ENCODE peak calls at places on chromosomes 6 and 20, in ten cellular contexts. L is lower lobe of right lung; D is right lobe of liver; T is A673; Z is tibial artery; Y is psoas muscle; A is OCI-LY7; R is CD8-positive, alpha-beta memory T cell; U is heart right ventricle; J is uterus. F is an unnamed sample.

GRCh38 chr20:2805682-2806350 is 5.4 kb upstream of the CPXM1 start:
- DNase-seq in Z (no peak), D (no peak), J (no peak), R (no peak), Y (no peak), T (no peak), U (no peak), A (no peak), L (no peak), F (no peak)

GRCh38 chr20:47568837-47569410 is 67.2 kb downstream of the NCOA3 start:
- DNase-seq in T (no peak), U (no peak), J (no peak), A (no peak), R (no peak), Z (no peak), D (no peak), Y (no peak), L (no peak), F (no peak)

GRCh38 chr6:133895573-133896343 is 6.8 kb downstream of the TCF21 start:
- DNase-seq in A (no peak), U (peak; percentile 43), J (no peak), Z (peak; percentile 69), R (no peak), L (no peak), D (no peak), Y (peak; percentile 40), T (no peak), F (no peak)

GRCh38 chr6:166520905-166521834 is 65.3 kb downstream of the RAMACL start:
- DNase-seq in R (no peak), Y (no peak), A (no peak), J (no peak), U (no peak), T (no peak), D (no peak), Z (no peak), L (no peak), F (no peak)

GRCh38 chr6:53035549-53036213 is 29.5 kb upstream of the FBXO9 start:
- DNase-seq in Y (no peak), T (no peak), L (no peak), J (no peak), R (no peak), Z (no peak), D (no peak), A (no peak), U (no peak), F (no peak)

GRCh38 chr6:143362192-143362558 is 88.3 kb downstream of the ADAT2 start:
- DNase-seq in A (no peak), L (no peak), T (no peak), D (no peak), J (no peak), Z (no peak), R (no peak), U (no peak), Y (no peak), F (no peak)

GRCh38 chr6:127496471-127496870 is 22.7 kb downstream of the MTCL3 start:
- DNase-seq in L (no peak), T (no peak), Y (no peak), Z (no peak), U (no peak), R (no peak), A (no peak), J (no peak), D (no peak), F (no peak)

GRCh38 chr6:53913286-53913685 is 118.5 kb downstream of the LRRC1 start:
- DNase-seq in D (no peak), U (no peak), Z (no peak), J (no peak), Y (no peak), A (no peak), R (no peak), L (no peak), T (no peak), F (no peak)

GRCh38 chr6:33746651-33747100 is at the start of gene IP6K3:
- DNase-seq in Z (no peak), D (peak; percentile 70), L (no peak), J (peak; percentile 37), A (no peak), Y (peak; percentile 85), U (peak; percentile 72), R (no peak), T (no peak), F (no peak)

DNA sequence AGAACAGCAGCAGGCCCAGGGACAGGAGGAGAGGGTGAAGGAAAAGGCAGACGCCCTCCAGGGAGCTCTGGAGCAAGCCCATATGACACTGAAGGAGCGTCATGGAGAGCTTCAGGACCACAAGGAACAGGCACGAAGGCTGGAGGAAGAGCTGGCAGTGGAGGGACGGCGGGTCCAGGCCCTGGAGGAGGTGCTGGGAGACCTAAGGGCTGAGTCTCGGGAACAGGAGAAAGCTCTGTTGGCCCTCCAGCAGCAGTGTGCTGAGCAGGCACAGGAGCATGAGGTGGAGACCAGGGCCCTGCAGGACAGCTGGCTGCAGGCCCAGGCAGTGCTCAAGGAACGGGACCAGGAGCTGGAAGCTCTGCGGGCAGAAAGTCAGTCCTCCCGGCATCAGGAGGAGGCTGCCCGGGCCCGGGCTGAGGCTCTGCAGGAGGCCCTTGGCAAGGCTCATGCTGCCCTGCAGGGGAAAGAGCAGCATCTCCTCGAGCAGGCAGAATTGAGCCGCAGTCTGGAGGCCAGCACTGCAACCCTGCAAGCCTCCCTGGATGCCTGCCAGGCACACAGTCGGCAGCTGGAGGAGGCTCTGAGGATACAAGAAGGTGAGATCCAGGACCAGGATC is 25.5 kb downstream of the C20orf173 start:
- DNase-seq in J (no peak), R (no peak), Y (peak; percentile 26), A (no peak), L (no peak), T (peak; percentile 14), U (no peak), D (no peak), Z (no peak), F (no peak)
- H3K36me3 ChIP-seq in J (no peaks in the 10 kb centered on the region), R (peaks cover 74% of the 10 kb centered on the region), Y (peaks cover 3% of the 10 kb centered on the region), A (peaks cover 92% of the 10 kb centered on the region), L (peaks cover 96% of the 10 kb centered on the region), T (peaks cover 50% of the 10 kb centered on the region), U (peaks cover 50% of the 10 kb centered on the region), D (peaks cover 39% of the 10 kb centered on the region), Z (peaks cover 41% of the 10 kb centered on the region), F (peaks cover 94% of the 10 kb centered on the region)

DNA sequence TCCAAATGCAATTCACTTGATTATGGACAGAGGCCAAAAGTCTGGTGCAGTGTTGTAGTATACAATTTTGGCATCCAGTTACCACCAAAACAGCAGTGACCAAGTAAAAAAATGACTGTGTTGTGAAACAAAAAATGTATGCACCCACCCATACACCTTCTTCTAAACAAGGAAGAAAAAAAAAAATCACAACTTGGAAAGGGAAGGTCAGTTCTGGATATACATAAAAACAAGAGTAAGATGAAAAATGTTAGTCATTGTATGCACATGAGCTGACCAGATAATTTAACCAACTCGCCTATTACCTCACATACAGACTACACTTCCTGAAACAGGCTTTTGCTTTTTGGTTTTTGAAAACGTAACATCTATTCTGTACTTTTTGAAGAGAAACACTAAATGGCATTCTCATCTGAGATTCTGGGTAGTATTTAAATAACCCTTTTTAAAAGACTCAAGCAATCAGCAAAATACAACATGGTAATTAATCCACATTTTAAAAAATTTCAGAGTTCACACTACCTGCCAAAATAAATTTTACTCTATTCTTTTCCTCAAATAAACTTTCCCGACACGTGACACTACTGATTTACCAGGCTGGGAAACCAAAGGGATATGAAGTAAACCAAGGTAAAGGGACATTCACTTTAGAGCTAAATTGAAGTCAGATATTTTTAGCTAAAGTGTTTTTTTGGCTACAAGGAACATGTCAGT is 141.6 kb upstream of the SHLD1 start:
- DNase-seq in Z (no peak), A (no peak), R (no peak), T (peak; percentile 15), D (no peak), Y (no peak), U (no peak), L (no peak), J (no peak), F (peak; percentile 50)
- H3K27ac ChIP-seq in Z (peak overlapping the region; percentile 90), A (peak overlapping the region; percentile 94), R (peak overlapping the region; percentile 99), T (peak overlapping the region; percentile 27), D (peak overlapping the region; percentile 96), Y (peak overlapping the region; percentile 89), U (peak overlapping the region; percentile 85), L (peak overlapping the region; percentile 97), J (peak overlapping the region; percentile 97), F (peak overlapping the region; percentile 96)

GRCh38 chr20:57187068-57187634 is 79.3 kb downstream of the BMP7 start:
- DNase-seq in Z (no peak), J (no peak), T (no peak), Y (no peak), R (no peak), L (no peak), A (no peak), U (no peak), D (no peak), F (no peak)

GRCh38 chr20:57188056-57188455 is 78.4 kb downstream of the BMP7 start:
- DNase-seq in Z (no peak), T (no peak), Y (no peak), A (no peak), U (no peak), R (no peak), D (no peak), L (no peak), J (no peak), F (no peak)

GRCh38 chr20:57185188-57185743 is 81.2 kb downstream of the BMP7 start:
- DNase-seq in R (no peak), A (no peak), L (no peak), Z (no peak), D (no peak), J (no peak), T (no peak), U (no peak), Y (no peak), F (no peak)

GRCh38 chr20:57188576-57189079 is 77.8 kb downstream of the BMP7 start:
- DNase-seq in L (no peak), Z (no peak), U (no peak), A (no peak), Y (no peak), R (no peak), D (no peak), J (no peak), T (no peak), F (no peak)

DNA sequence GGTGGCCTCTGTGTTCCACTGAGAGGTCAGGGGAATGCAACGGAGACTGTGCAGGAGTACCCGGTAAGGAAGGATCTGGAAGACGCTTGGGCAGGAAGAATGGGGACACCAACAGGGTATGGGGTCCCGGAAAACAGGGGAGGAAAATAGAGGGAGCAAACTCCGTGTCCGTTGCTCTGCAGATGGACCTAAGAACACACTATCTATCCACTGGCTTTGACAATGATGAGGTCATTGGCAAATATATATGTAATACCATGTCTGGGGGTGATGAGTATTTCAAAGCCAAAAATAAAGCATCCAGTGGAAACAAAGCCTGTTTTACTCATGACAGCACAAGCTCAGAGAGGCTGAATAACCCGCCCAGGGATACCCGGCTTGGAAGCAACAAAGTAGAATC is 80.2 kb downstream of the BMP7 start:
- DNase-seq in U (no peak), Y (no peak), Z (no peak), A (no peak), R (no peak), T (no peak), J (no peak), L (no peak), D (no peak), F (no peak)
- H3K4me1 ChIP-seq in U (no peaks in the 10 kb centered on the region), Y (no peaks in the 10 kb centered on the region), Z (no peaks in the 10 kb centered on the region), A (no peaks in the 10 kb centered on the region), R (no peaks in the 10 kb centered on the region), T (no peaks in the 10 kb centered on the region), J (no peaks in the 10 kb centered on the region), L (no peaks in the 10 kb centered on the region), D (no peaks in the 10 kb centered on the region), F (no peaks in the 10 kb centered on the region)

DNA sequence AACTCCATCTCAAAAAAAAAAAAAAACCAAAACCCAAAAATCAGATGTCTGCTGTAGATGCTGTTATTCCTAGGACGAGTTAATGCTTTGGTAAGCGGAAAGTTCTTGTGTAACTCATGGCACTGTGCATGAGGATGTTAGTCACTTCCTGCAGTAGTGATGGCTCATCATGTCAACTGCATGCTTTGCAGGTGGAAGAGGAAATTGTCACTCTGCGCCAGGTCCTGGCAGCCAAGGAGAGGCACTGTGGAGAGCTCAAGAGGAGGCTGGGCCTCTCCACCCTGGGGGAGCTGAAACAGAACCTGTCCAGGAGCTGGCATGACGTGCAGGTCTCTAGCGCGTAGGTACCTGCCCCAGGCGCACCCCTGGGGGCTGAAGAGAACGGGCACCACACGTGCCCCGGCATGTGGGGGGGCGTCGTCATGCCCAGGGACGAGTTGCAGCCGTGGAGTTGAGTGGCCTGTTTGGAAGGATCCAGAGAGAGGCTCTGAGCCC is 8.5 kb downstream of the TPD52L2 start:
- DNase-seq in A (no peak), Y (peak; percentile 43), D (peak; percentile 63), U (peak; percentile 57), L (peak; percentile 69), T (no peak), R (no peak), Z (no peak), J (peak; percentile 51), F (no peak)
- H3K36me3 ChIP-seq in A (peaks cover 90% of the 10 kb centered on the region), Y (no peaks in the 10 kb centered on the region), D (peaks cover 88% of the 10 kb centered on the region), U (peaks cover 46% of the 10 kb centered on the region), L (peaks cover 100% of the 10 kb centered on the region), T (peaks cover 47% of the 10 kb centered on the region), R (peaks cover 51% of the 10 kb centered on the region), Z (peaks cover 72% of the 10 kb centered on the region), J (no peaks in the 10 kb centered on the region), F (peaks cover 68% of the 10 kb centered on the region)

F was measured in CD4-positive, CD25-positive, alpha-beta regulatory T cell.